ENCODE peak calls at places on chromosomes 5 and 9, in ten cellular contexts. S is CD8-positive, alpha-beta T cell; H is tibial nerve; G is H1; U is sigmoid colon; X is mammary epithelial cell; Y is ovary; T is adrenal gland; F is stomach; E is pancreas. I is an unnamed sample.

GRCh38 chr9:122307925-122308324 is 43.2 kb downstream of the MRRF start:
- DNase-seq in S (no peak), H (no peak), G (no peak), U (no peak), X (no peak), Y (no peak), T (peak; percentile 34), F (no peak), E (no peak), I (no peak)

GRCh38 chr5:15598294-15598902 is 98.4 kb downstream of the FBXL7 start:
- DNase-seq in S (no peak), H (peak; percentile 15), G (no peak), U (no peak), X (peak; percentile 4), Y (no peak), T (no peak), F (no peak), E (no peak), I (no peak)

GRCh38 chr9:129435996-129436676 is 184.8 kb downstream of the C9orf50 start:
- DNase-seq in S (no peak), H (no peak), G (no peak), U (no peak), X (no peak), Y (no peak), T (no peak), F (no peak), E (no peak), I (no peak)

GRCh38 chr9:133727277-133727875 is 10.8 kb downstream of the SARDH start:
- DNase-seq in S (peak; percentile 48), H (no peak), G (no peak), U (peak; percentile 40), X (no peak), Y (peak; percentile 10), T (no peak), F (no peak), E (peak; percentile 6), I (no peak)

GRCh38 chr9:104860280-104860679 is 67.7 kb downstream of the ABCA1 start:
- DNase-seq in S (no peak), H (no peak), G (no peak), U (no peak), X (no peak), Y (no peak), T (no peak), F (no peak), E (no peak), I (no peak)

GRCh38 chr5:5360878-5361520 is 61.5 kb upstream of the ICE1 start:
- DNase-seq in S (no peak), H (no peak), G (no peak), U (no peak), X (no peak), Y (no peak), T (no peak), F (no peak), E (no peak), I (no peak)

GRCh38 chr5:54883374-54884194 is 101.8 kb downstream of the ESM1 start:
- DNase-seq in S (no peak), H (peak; percentile 51), G (peak; percentile 39), U (peak; percentile 84), X (no peak), Y (peak; percentile 67), T (peak; percentile 18), F (peak; percentile 50), E (peak; percentile 50), I (no peak)

GRCh38 chr5:112196574-112196973 is 222.5 kb downstream of the EPB41L4A start:
- DNase-seq in S (no peak), H (no peak), G (no peak), U (no peak), X (no peak), Y (no peak), T (no peak), F (no peak), E (no peak), I (no peak)

GRCh38 chr5:90263102-90263501 is 146.5 kb downstream of the CETN3 start:
- DNase-seq in S (no peak), H (no peak), G (no peak), U (no peak), X (no peak), Y (no peak), T (no peak), F (no peak), E (no peak), I (no peak)

GRCh38 chr5:60479542-60479941 is 220.4 kb downstream of the DEPDC1B start:
- DNase-seq in S (no peak), H (no peak), G (no peak), U (no peak), X (no peak), Y (no peak), T (no peak), F (no peak), E (no peak), I (no peak)

GRCh38 chr5:151786468-151786867 is 14.7 kb downstream of the G3BP1 start:
- DNase-seq in S (no peak), H (no peak), G (no peak), U (no peak), X (no peak), Y (no peak), T (no peak), F (no peak), E (no peak), I (no peak)
- TF ChIP-seq CTCF in S (no peak), H (no peak), G (no peak), U (no peak), X (no peak), Y (no peak), T (no peak), F (no peak), E (no peak), I (no peak)

GRCh38 chr9:36191696-36192095 is 975 bp downstream of the CLTA start:
- DNase-seq in S (no peak), H (no peak), G (no peak), U (no peak), X (no peak), Y (no peak), T (no peak), F (no peak), E (no peak), I (no peak)
- H3K27ac ChIP-seq in S (peak overlapping the region; percentile 74), H (no peak overlapping the region), G (no peak overlapping the region), U (peak overlapping the region; percentile 95), X (peak overlapping the region; percentile 89), Y (no peak overlapping the region), T (no peak overlapping the region), F (peak overlapping the region; percentile 95), E (peak overlapping the region; percentile 92), I (no peak overlapping the region)

GRCh38 chr5:150945947-150946346 is 41.2 kb upstream of the ZNF300 start:
- DNase-seq in S (no peak), H (peak; percentile 14), G (no peak), U (no peak), X (no peak), Y (no peak), T (no peak), F (no peak), E (no peak), I (no peak)

GRCh38 chr5:150946351-150946905 is 41.6 kb upstream of the ZNF300 start:
- DNase-seq in S (no peak), H (peak; percentile 73), G (no peak), U (peak; percentile 94), X (no peak), Y (peak; percentile 89), T (peak; percentile 79), F (peak; percentile 54), E (peak; percentile 89), I (no peak)

GRCh38 chr5:150945501-150945900 is 40.7 kb upstream of the ZNF300 start:
- DNase-seq in S (no peak), H (no peak), G (no peak), U (no peak), X (peak; percentile 6), Y (no peak), T (no peak), F (no peak), E (no peak), I (no peak)

GRCh38 chr5:150948539-150948938 is 43.8 kb upstream of the ZNF300 start:
- DNase-seq in S (no peak), H (no peak), G (no peak), U (no peak), X (no peak), Y (no peak), T (no peak), F (no peak), E (no peak), I (no peak)
- H3K9me3 ChIP-seq in S (peaks cover 14% of the 10 kb centered on the region), H (peaks cover 57% of the 10 kb centered on the region), G (peaks cover 66% of the 10 kb centered on the region), U (peaks cover 19% of the 10 kb centered on the region), X (peaks cover 52% of the 10 kb centered on the region), Y (peaks cover 3% of the 10 kb centered on the region), T (peaks cover 39% of the 10 kb centered on the region), F (peaks cover 90% of the 10 kb centered on the region), E (peaks cover 5% of the 10 kb centered on the region), I (peaks cover 72% of the 10 kb centered on the region)

GRCh38 chr5:6831678-6832077 is 118.4 kb downstream of the TENT4A start:
- DNase-seq in S (no peak), H (no peak), G (no peak), U (no peak), X (no peak), Y (no peak), T (no peak), F (no peak), E (no peak), I (no peak)
- TF ChIP-seq CTCF in S (no peak), H (no peak), G (no peak), U (no peak), X (no peak), Y (no peak), T (no peak), F (no peak), E (no peak), I (no peak)

DNA sequence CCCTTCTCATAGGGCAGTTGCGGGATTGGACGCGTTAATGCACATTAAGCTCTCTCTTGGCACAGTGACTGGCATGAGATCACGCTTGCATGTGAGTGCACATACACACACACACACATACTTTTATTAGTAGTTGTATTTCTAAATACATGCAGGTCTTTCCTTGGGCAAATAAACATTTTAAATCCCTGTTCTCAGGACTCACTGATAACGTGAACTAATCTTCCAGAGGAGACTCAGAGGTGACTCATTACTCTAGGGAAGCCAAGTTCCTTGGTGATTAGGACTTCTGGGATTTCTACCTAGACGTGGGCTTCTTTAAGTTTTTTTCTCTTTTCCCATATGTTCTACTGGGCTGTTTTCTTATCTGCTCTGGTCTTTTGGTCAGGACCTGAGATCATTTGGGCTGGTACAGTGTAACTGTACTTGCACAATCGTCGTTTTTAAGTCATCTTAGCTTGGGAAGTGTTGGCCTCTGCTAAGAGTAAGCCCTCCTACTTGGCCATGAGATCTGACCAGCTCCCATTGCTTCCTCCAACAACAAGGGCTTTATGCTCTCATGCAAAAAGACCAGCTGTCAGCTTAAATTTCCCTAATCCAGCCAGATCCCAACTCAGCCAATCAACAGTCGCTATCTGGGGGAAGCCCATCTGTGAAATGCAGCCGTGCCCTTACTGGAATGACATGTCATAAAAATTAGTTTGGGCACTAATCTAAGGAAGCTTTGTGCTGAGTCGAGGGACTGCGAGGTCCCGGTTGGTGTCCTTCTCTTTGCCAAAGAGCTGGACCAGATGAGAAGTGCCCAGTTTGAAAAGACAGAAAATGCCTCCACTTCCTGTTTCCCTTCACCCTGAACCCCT is 176.4 kb upstream of the ANKRD55 start:
- DNase-seq in S (no peak), H (no peak), G (no peak), U (no peak), X (peak; percentile 37), Y (no peak), T (peak; percentile 37), F (peak; percentile 67), E (peak; percentile 31), I (no peak)
- H3K27ac ChIP-seq in S (no peak overlapping the region), H (no peak overlapping the region), G (no peak overlapping the region), U (no peak overlapping the region), X (no peak overlapping the region), Y (no peak overlapping the region), T (no peak overlapping the region), F (peak overlapping the region; percentile 72), E (peak overlapping the region; percentile 56), I (no peak overlapping the region)

I was measured in CD4-positive, alpha-beta T cell.